ENCODE peak calls at places on chromosomes 4 and X, in four cellular contexts. Y is HepG2, O is K562, T is GM12878. W is an unnamed sample.

GRCh38 chr4:186669159-186669720 is 54.4 kb downstream of the FAT1 start:
- DNase-seq in T (no peak), Y (peak), O (peak), W (peak)

GRCh38 chr4:110514889-110515479 is 39.0 kb downstream of the ENPEP start:
- DNase-seq in Y (peak), O (peak), T (no peak), W (no peak)

GRCh38 chr4:102759835-102760644 is 728 bp downstream of the MANBA start:
- DNase-seq in Y (peak), T (peak), O (peak), W (no peak)

GRCh38 chr4:125368161-125368560 is 53.4 kb downstream of the FAT4 start:
- DNase-seq in T (no peak), O (no peak), Y (no peak), W (no peak)

GRCh38 chr4:8547108-8547911 is 32.9 kb upstream of the GPR78 start:
- DNase-seq in T (no peak), O (peak), Y (peak), W (peak)

GRCh38 chr4:187065836-187066235 is 342.2 kb upstream of the FAT1 start:
- DNase-seq in Y (no peak), T (no peak), O (no peak), W (no peak)

GRCh38 chr4:66023061-66023460 is 352.8 kb upstream of the EPHA5 start:
- DNase-seq in T (no peak), O (no peak), Y (no peak), W (no peak)

GRCh38 chr4:188370781-188371180 is 231.5 kb downstream of the TRIML1 start:
- DNase-seq in Y (no peak), O (no peak), T (no peak), W (no peak)

GRCh38 chr4:172850838-172851237 is 317.8 kb upstream of the GALNT7 start:
- DNase-seq in Y (no peak), T (no peak), O (no peak), W (no peak)

GRCh38 chr4:2930821-2931764 is 32.1 kb downstream of the NOP14 start:
- DNase-seq in Y (no peak), T (no peak), O (no peak), W (no peak)

GRCh38 chrX:101764538-101764937 is 104.9 kb upstream of the ARMCX2 start:
- DNase-seq in Y (no peak), T (no peak), O (no peak), W (no peak)

GRCh38 chr4:143768007-143768591 is 67.6 kb upstream of the FREM3 start:
- DNase-seq in O (no peak), T (no peak), Y (no peak), W (no peak)

GRCh38 chrX:115582871-115583729 is 22.1 kb downstream of the PLS3 start:
- DNase-seq in O (no peak), T (no peak), Y (no peak), W (peak)

GRCh38 chr4:11367371-11367770 is 61.3 kb downstream of the HS3ST1 start:
- DNase-seq in Y (no peak), O (no peak), T (no peak), W (no peak)

GRCh38 chr4:27011401-27011800 is 150.8 kb downstream of the STIM2 start:
- DNase-seq in T (no peak), O (no peak), Y (no peak), W (no peak)

GRCh38 chr4:165560941-165561340 is 182.1 kb downstream of the CPE start:
- DNase-seq in O (no peak), T (no peak), Y (no peak), W (no peak)

GRCh38 chr4:17309567-17310268 is 202.2 kb downstream of the QDPR start:
- DNase-seq in O (no peak), T (no peak), Y (no peak), W (no peak)

GRCh38 chr4:41207330-41207831 is 7.0 kb downstream of the APBB2 start:
- DNase-seq in Y (no peak), O (peak), T (no peak), W (no peak)

GRCh38 chr4:48602763-48603162 is 112.7 kb downstream of the ZAR1 start:
- DNase-seq in O (no peak), Y (no peak), T (no peak), W (no peak)

GRCh38 chr4:22315643-22316042 is 200.2 kb downstream of the ADGRA3 start:
- DNase-seq in O (no peak), T (no peak), Y (no peak), W (no peak)

GRCh38 chr4:2292679-2293108 is 30.8 kb upstream of the MXD4 start:
- DNase-seq in T (no peak), O (no peak), Y (no peak), W (no peak)

GRCh38 chr4:82543131-82543530 is 18.7 kb downstream of the TMEM150C start:
- DNase-seq in T (no peak), Y (no peak), O (no peak), W (no peak)

GRCh38 chrX:107629533-107629909 is 1.2 kb downstream of the PRPS1 start:
- DNase-seq in Y (peak), O (peak), T (no peak), W (no peak)

GRCh38 chr4:49516796-49517195 is 530.7 kb downstream of the CWH43 start:
- DNase-seq in O (no peak), Y (no peak), T (no peak), W (no peak)

GRCh38 chr4:17085416-17085815 is 187.0 kb upstream of the LDB2 start:
- DNase-seq in T (no peak), O (no peak), Y (no peak), W (no peak)

GRCh38 chr4:139740121-139740520 is 74.5 kb downstream of the MGST2 start:
- DNase-seq in Y (no peak), O (no peak), T (no peak), W (no peak)

GRCh38 chr4:141654098-141654497 is 17.7 kb downstream of the IL15 start:
- DNase-seq in Y (no peak), T (no peak), O (peak), W (peak)

GRCh38 chr4:180060159-180060889 is 2182.9 kb upstream of the TENM3 start:
- DNase-seq in Y (no peak), O (no peak), T (no peak), W (no peak)

GRCh38 chr4:9765091-9765490 is 16.3 kb upstream of the DRD5 start:
- DNase-seq in Y (peak), O (peak), T (no peak), W (peak)

GRCh38 chrX:110145854-110146253 is 142.9 kb downstream of the TMEM164 start:
- DNase-seq in O (peak), T (no peak), Y (no peak), W (peak)

GRCh38 chrX:18098704-18099103 is 122.0 kb downstream of the BEND2 start:
- DNase-seq in O (no peak), T (no peak), Y (no peak), W (peak)

GRCh38 chr4:173192375-173193162 is 24.0 kb downstream of the GALNT7 start:
- DNase-seq in O (no peak), Y (no peak), T (no peak), W (no peak)

GRCh38 chrX:47562615-47563243 is 1.7 kb downstream of the ARAF start:
- DNase-seq in O (peak), Y (no peak), T (no peak), W (no peak)

GRCh38 chrX:114626323-114626722 is 42.4 kb downstream of the HTR2C start:
- DNase-seq in Y (peak), O (peak), T (no peak), W (no peak)

GRCh38 chr4:177182156-177182555 is 127.5 kb upstream of the NEIL3 start:
- DNase-seq in O (no peak), T (no peak), Y (no peak), W (no peak)
- TF ChIP-seq ETV6 in O (no peak), T (no peak), Y (no peak), W (no peak)

GRCh38 chrX:48696301-48697181 is at the start of gene SUV39H1:
- DNase-seq in T (peak), O (peak), Y (peak), W (peak)
- TF ChIP-seq ETV6 in T (no peak), O (no peak), Y (no peak), W (no peak)

GRCh38 chr4:574346-575161 is 1.5 kb downstream of the TMEM271 start:
- DNase-seq in O (no peak), Y (no peak), T (no peak), W (peak)

GRCh38 chr4:575281-576141 is 584 bp downstream of the TMEM271 start:
- DNase-seq in O (no peak), Y (no peak), T (no peak), W (peak)

GRCh38 chr4:572594-572993 is 3.5 kb downstream of the TMEM271 start:
- DNase-seq in T (no peak), Y (no peak), O (no peak), W (no peak)

GRCh38 chr4:571838-572572 is 4.1 kb downstream of the TMEM271 start:
- DNase-seq in Y (no peak), O (no peak), T (no peak), W (no peak)

DNA sequence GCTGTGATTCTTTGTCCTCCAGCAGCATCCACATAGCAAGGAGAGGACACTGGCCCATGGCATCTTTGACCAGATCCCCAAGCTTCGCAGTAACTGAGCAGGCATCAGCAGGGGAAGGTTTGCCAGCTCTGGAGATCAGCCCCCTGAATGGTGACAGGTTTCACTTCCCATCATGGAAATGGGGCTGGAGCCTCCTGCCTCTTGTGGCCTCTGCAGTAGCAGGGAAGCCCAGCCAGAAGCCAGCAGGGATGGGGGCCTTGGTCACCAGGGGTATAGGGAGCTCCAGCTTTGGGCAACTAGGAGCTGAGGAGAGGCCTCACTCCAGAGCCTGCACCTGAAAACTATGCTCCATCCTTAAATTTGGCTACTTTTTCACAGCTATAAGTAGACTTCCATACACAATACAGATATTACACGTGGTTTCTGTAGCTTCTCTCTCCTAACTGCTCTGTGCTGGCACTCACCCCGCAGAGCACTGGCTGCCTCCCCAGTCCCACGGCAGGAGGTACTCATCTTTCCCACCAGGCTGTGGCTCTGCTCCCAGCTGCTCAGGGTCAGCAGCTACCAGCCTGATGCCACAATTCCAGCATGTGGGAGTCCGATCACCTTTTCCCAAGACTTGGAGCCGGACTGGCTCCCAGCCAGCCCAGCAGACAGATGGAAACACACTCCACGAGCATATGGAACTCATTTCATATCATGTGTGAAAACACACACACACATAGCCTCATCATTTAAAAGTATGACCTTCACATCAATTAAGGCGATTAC is 2.8 kb downstream of the TMEM271 start:
- DNase-seq in Y (no peak), O (no peak), T (no peak), W (no peak)
- TF ChIP-seq ETV6 in Y (no peak), O (no peak), T (no peak), W (no peak)

GRCh38 chrX:7061429-7061828 is 86.1 kb upstream of the STS start:
- DNase-seq in O (no peak), T (no peak), Y (no peak), W (no peak)

GRCh38 chrX:7062912-7063311 is 84.6 kb upstream of the STS start:
- DNase-seq in Y (no peak), T (no peak), O (no peak), W (no peak)

GRCh38 chrX:7059214-7059838 is 88.2 kb upstream of the STS start:
- DNase-seq in O (no peak), T (peak), Y (no peak), W (no peak)

GRCh38 chrX:7060444-7060843 is 87.1 kb upstream of the STS start:
- DNase-seq in Y (no peak), T (no peak), O (no peak), W (no peak)

GRCh38 chrX:7062276-7062675 is 85.2 kb upstream of the STS start:
- DNase-seq in Y (no peak), O (peak), T (no peak), W (no peak)
- TF ChIP-seq ETV6 in Y (no peak), O (no peak), T (no peak), W (no peak)

GRCh38 chrX:20664774-20665173 is 398.1 kb upstream of the RPS6KA3 start:
- DNase-seq in Y (no peak), O (no peak), T (no peak), W (peak)
- TF ChIP-seq ETV6 in Y (no peak), O (no peak), T (no peak), W (no peak)

GRCh38 chr4:72987741-72988729 is 81.5 kb downstream of the COX18 start:
- DNase-seq in T (no peak), O (no peak), Y (no peak), W (no peak)
- TF ChIP-seq ETV6 in T (no peak), O (no peak), Y (no peak), W (no peak)

W was measured in WTC11.